ENCODE peak calls at places on chromosomes 2 and 18, in five cellular contexts. R is HS-5; K is NCI-H774; W is colonic mucosa; M is stimulated activated CD8-positive, alpha-beta memory T cell treated with anti-CD3 and anti-CD28 coated beads, Interleukin-7, amount 100 ng/mL, for 24 hours. V is an unnamed sample.

GRCh38 chr18:32438173-32438572 is 32.5 kb downstream of the GAREM1 start:
- DNase-seq in R (no peak), K (no peak), W (no peak), M (no peak), V (no peak)

GRCh38 chr2:47905454-47906260 is 641 bp downstream of the FBXO11 start:
- DNase-seq in R (no peak), K (peak; percentile 57), W (peak; percentile 55), M (peak; percentile 33), V (peak; percentile 65)

GRCh38 chr2:36477744-36478143 is 120.2 kb downstream of the FEZ2 start:
- DNase-seq in R (no peak), K (no peak), W (no peak), M (no peak), V (no peak)

GRCh38 chr2:100197643-100198153 is 55.3 kb upstream of the AFF3 start:
- DNase-seq in R (no peak), K (no peak), W (no peak), M (no peak), V (no peak)

GRCh38 chr2:4628931-4629565 is 925.7 kb downstream of the DCDC2C start:
- DNase-seq in R (no peak), K (peak; percentile 73), W (no peak), M (no peak), V (peak; percentile 70)

GRCh38 chr2:70087703-70088507 is 628 bp downstream of the PCBP1 start:
- DNase-seq in R (no peak), K (no peak), W (peak; percentile 79), M (no peak), V (peak; percentile 2)

GRCh38 chr2:231611273-231612198 is 18.9 kb downstream of the TEX44 start:
- DNase-seq in R (peak; percentile 84), K (no peak), W (peak; percentile 59), M (no peak), V (no peak)

GRCh38 chr18:76456018-76456750 is 38.9 kb downstream of the ZNF516 start:
- DNase-seq in R (no peak), K (no peak), W (no peak), M (no peak), V (no peak)

GRCh38 chr2:2769481-2770431 is 438.7 kb upstream of the MYT1L start:
- DNase-seq in R (no peak), K (no peak), W (peak; percentile 28), M (no peak), V (peak; percentile 35)

GRCh38 chr2:14756122-14756541 is 123.6 kb downstream of the LRATD1 start:
- DNase-seq in R (peak; percentile 36), K (no peak), W (no peak), M (no peak), V (no peak)

GRCh38 chr2:11680181-11680900 is 10.3 kb upstream of the NTSR2 start:
- DNase-seq in R (no peak), K (no peak), W (no peak), M (no peak), V (no peak)

GRCh38 chr18:44514766-44515165 is 165.9 kb upstream of the SETBP1 start:
- DNase-seq in R (no peak), K (no peak), W (no peak), M (no peak), V (no peak)

GRCh38 chr2:64787019-64787365 is 133.3 kb upstream of the SERTAD2 start:
- DNase-seq in R (no peak), K (no peak), W (no peak), M (no peak), V (no peak)

GRCh38 chr2:222319576-222320440 is 21.0 kb upstream of the PAX3 start:
- DNase-seq in R (no peak), K (peak; percentile 56), W (peak; percentile 25), M (no peak), V (peak; percentile 22)

V was measured in NCI-H1105.